ENCODE peak calls at places on chromosomes 7 and 10, in four cellular contexts. One of them, this sample, is unnamed.

GRCh38 chr7:14924398-14924797 is 21.8 kb upstream of the DGKB start:
- DNase-seq in activated CD4-positive, alpha-beta T cell treated with anti-CD3 and anti-CD28 coated beads for 48 hours: no peak
- DNase-seq in foreskin fibroblast: no peak
- DNase-seq in HS-5: peak; percentile 18
- DNase-seq in this sample: no peak

GRCh38 chr7:112400141-112400540 is 50.1 kb upstream of the IFRD1 start:
- DNase-seq in HS-5: no peak
- DNase-seq in activated CD4-positive, alpha-beta T cell treated with anti-CD3 and anti-CD28 coated beads for 48 hours: no peak
- DNase-seq in foreskin fibroblast: peak; percentile 65
- DNase-seq in this sample: peak; percentile 27

GRCh38 chr10:54843085-54843646 is 42.1 kb upstream of the PCDH15 start:
- DNase-seq in activated CD4-positive, alpha-beta T cell treated with anti-CD3 and anti-CD28 coated beads for 48 hours: no peak
- DNase-seq in foreskin fibroblast: no peak
- DNase-seq in HS-5: no peak
- DNase-seq in this sample: no peak

GRCh38 chr10:65419629-65420028 is 1506.2 kb upstream of the LRRTM3 start:
- DNase-seq in foreskin fibroblast: no peak
- DNase-seq in activated CD4-positive, alpha-beta T cell treated with anti-CD3 and anti-CD28 coated beads for 48 hours: no peak
- DNase-seq in HS-5: no peak
- DNase-seq in this sample: no peak

GRCh38 chr10:101903827-101904520 is 60.4 kb upstream of the KCNIP2 start:
- DNase-seq in activated CD4-positive, alpha-beta T cell treated with anti-CD3 and anti-CD28 coated beads for 48 hours: peak; percentile 35
- DNase-seq in foreskin fibroblast: no peak
- DNase-seq in HS-5: no peak
- DNase-seq in this sample: no peak

GRCh38 chr7:105224884-105225651 is 163.7 kb downstream of the SRPK2 start:
- DNase-seq in activated CD4-positive, alpha-beta T cell treated with anti-CD3 and anti-CD28 coated beads for 48 hours: no peak
- DNase-seq in HS-5: peak; percentile 81
- DNase-seq in foreskin fibroblast: peak; percentile 90
- DNase-seq in this sample: peak; percentile 89

GRCh38 chr10:73456187-73456890 is 23.0 kb upstream of the MSS51 start:
- DNase-seq in foreskin fibroblast: no peak
- DNase-seq in activated CD4-positive, alpha-beta T cell treated with anti-CD3 and anti-CD28 coated beads for 48 hours: no peak
- DNase-seq in HS-5: no peak
- DNase-seq in this sample: no peak

GRCh38 chr10:127048630-127049029 is 143.4 kb downstream of the DOCK1 start:
- DNase-seq in activated CD4-positive, alpha-beta T cell treated with anti-CD3 and anti-CD28 coated beads for 48 hours: no peak
- DNase-seq in HS-5: no peak
- DNase-seq in foreskin fibroblast: no peak
- DNase-seq in this sample: no peak

GRCh38 chr7:88091988-88092675 is 127.7 kb downstream of the SRI start:
- DNase-seq in foreskin fibroblast: no peak
- DNase-seq in activated CD4-positive, alpha-beta T cell treated with anti-CD3 and anti-CD28 coated beads for 48 hours: no peak
- DNase-seq in HS-5: no peak
- DNase-seq in this sample: no peak

GRCh38 chr10:61639952-61640351 is 22.8 kb upstream of the CABCOCO1 start:
- DNase-seq in foreskin fibroblast: no peak
- DNase-seq in HS-5: no peak
- DNase-seq in activated CD4-positive, alpha-beta T cell treated with anti-CD3 and anti-CD28 coated beads for 48 hours: no peak
- DNase-seq in this sample: no peak

GRCh38 chr10:96565774-96566173 is 21.0 kb downstream of the TM9SF3 start:
- DNase-seq in HS-5: no peak
- DNase-seq in activated CD4-positive, alpha-beta T cell treated with anti-CD3 and anti-CD28 coated beads for 48 hours: no peak
- DNase-seq in foreskin fibroblast: peak; percentile 23
- DNase-seq in this sample: no peak

GRCh38 chr7:101598981-101599681 is 30.0 kb downstream of the MYL10 start:
- DNase-seq in HS-5: no peak
- DNase-seq in foreskin fibroblast: peak; percentile 34
- DNase-seq in activated CD4-positive, alpha-beta T cell treated with anti-CD3 and anti-CD28 coated beads for 48 hours: no peak
- DNase-seq in this sample: no peak

GRCh38 chr10:86342111-86342863 is 24.3 kb downstream of the GRID1 start:
- DNase-seq in activated CD4-positive, alpha-beta T cell treated with anti-CD3 and anti-CD28 coated beads for 48 hours: no peak
- DNase-seq in HS-5: no peak
- DNase-seq in foreskin fibroblast: no peak
- DNase-seq in this sample: no peak

GRCh38 chr7:116380030-116380429 is 119.5 kb upstream of the CAV2 start:
- DNase-seq in foreskin fibroblast: no peak
- DNase-seq in HS-5: no peak
- DNase-seq in activated CD4-positive, alpha-beta T cell treated with anti-CD3 and anti-CD28 coated beads for 48 hours: no peak
- DNase-seq in this sample: no peak

GRCh38 chr7:79512269-79512668 is 58.8 kb upstream of the MAGI2 start:
- DNase-seq in activated CD4-positive, alpha-beta T cell treated with anti-CD3 and anti-CD28 coated beads for 48 hours: no peak
- DNase-seq in HS-5: no peak
- DNase-seq in foreskin fibroblast: peak; percentile 24
- DNase-seq in this sample: no peak

GRCh38 chr7:24881622-24882021 is 98.4 kb downstream of the OSBPL3 start:
- DNase-seq in activated CD4-positive, alpha-beta T cell treated with anti-CD3 and anti-CD28 coated beads for 48 hours: no peak
- DNase-seq in HS-5: no peak
- DNase-seq in foreskin fibroblast: no peak
- DNase-seq in this sample: no peak

GRCh38 chr7:149310113-149310836 is 48.3 kb downstream of the ZNF783 start:
- DNase-seq in foreskin fibroblast: peak; percentile 68
- DNase-seq in HS-5: peak; percentile 34
- DNase-seq in activated CD4-positive, alpha-beta T cell treated with anti-CD3 and anti-CD28 coated beads for 48 hours: no peak
- DNase-seq in this sample: peak; percentile 49

GRCh38 chr10:84097787-84098353 is 41.4 kb upstream of the GHITM start:
- DNase-seq in activated CD4-positive, alpha-beta T cell treated with anti-CD3 and anti-CD28 coated beads for 48 hours: no peak
- DNase-seq in HS-5: no peak
- DNase-seq in foreskin fibroblast: no peak
- DNase-seq in this sample: no peak

GRCh38 chr10:23344251-23344841 is at the start of gene C10orf67:
- DNase-seq in HS-5: no peak
- DNase-seq in activated CD4-positive, alpha-beta T cell treated with anti-CD3 and anti-CD28 coated beads for 48 hours: peak; percentile 46
- DNase-seq in foreskin fibroblast: peak; percentile 15
- DNase-seq in this sample: no peak